ENCODE peak calls at places on chromosome 12, in five cellular contexts. D, R, G, J and V are unnamed samples.

GRCh38 chr12:31582155-31582554 is 8.8 kb downstream of the DENND5B start:
- ATAC-seq in D (no peak), R (no peak), G (no peak), J (no peak), V (no peak)

GRCh38 chr12:123131291-123131831 is 19.5 kb downstream of the PITPNM2 start:
- ATAC-seq in D (no peak), R (peak), G (no peak), J (no peak), V (no peak)

GRCh38 chr12:96336489-96336888 is 63.8 kb downstream of the CDK17 start:
- ATAC-seq in D (no peak), R (no peak), G (no peak), J (no peak), V (no peak)

GRCh38 chr12:29104495-29104894 is 44.6 kb upstream of the FAR2 start:
- ATAC-seq in D (no peak), R (no peak), G (no peak), J (no peak), V (no peak)

GRCh38 chr12:50949801-50950302 is 2.5 kb upstream of the HIGD1C start:
- ATAC-seq in D (no peak), R (peak), G (no peak), J (no peak), V (no peak)

GRCh38 chr12:106704081-106704480 is 70.4 kb upstream of the RIC8B start:
- ATAC-seq in D (no peak), R (no peak), G (no peak), J (no peak), V (no peak)

GRCh38 chr12:88409257-88409656 is 171.0 kb downstream of the KITLG start:
- ATAC-seq in D (no peak), R (no peak), G (no peak), J (no peak), V (no peak)

GRCh38 chr12:68450947-68451260 is 118.7 kb upstream of the MDM1 start:
- ATAC-seq in D (no peak), R (no peak), G (no peak), J (peak), V (no peak)

GRCh38 chr12:125246346-125246656 is 181.1 kb downstream of the AACS start:
- ATAC-seq in D (no peak), R (no peak), G (no peak), J (no peak), V (no peak)

GRCh38 chr12:67057072-67057471 is 212.1 kb upstream of the CAND1 start:
- ATAC-seq in D (no peak), R (no peak), G (no peak), J (no peak), V (no peak)

GRCh38 chr12:11958216-11959091 is 112.3 kb upstream of the BCL2L14 start:
- ATAC-seq in D (peak), R (no peak), G (no peak), J (peak), V (no peak)

GRCh38 chr12:91608562-91608961 is 425.9 kb upstream of the DCN start:
- ATAC-seq in D (no peak), R (no peak), G (no peak), J (no peak), V (no peak)

GRCh38 chr12:67047634-67048033 is 221.5 kb upstream of the CAND1 start:
- ATAC-seq in D (no peak), R (no peak), G (no peak), J (no peak), V (no peak)

GRCh38 chr12:47107926-47108325 is 28.2 kb upstream of the AMIGO2 start:
- ATAC-seq in D (no peak), R (no peak), G (no peak), J (no peak), V (no peak)

GRCh38 chr12:4089147-4089606 is 184.4 kb upstream of the CCND2 start:
- ATAC-seq in D (no peak), R (no peak), G (no peak), J (no peak), V (no peak)

GRCh38 chr12:18361431-18361830 is 100.1 kb downstream of the PIK3C2G start:
- ATAC-seq in D (no peak), R (no peak), G (no peak), J (no peak), V (no peak)

GRCh38 chr12:56236985-56237384 is 7.1 kb downstream of the SLC39A5 start:
- ATAC-seq in D (no peak), R (no peak), G (no peak), J (no peak), V (no peak)

GRCh38 chr12:21541773-21542172 is 15.7 kb downstream of the SPX start:
- ATAC-seq in D (no peak), R (no peak), G (no peak), J (no peak), V (no peak)

GRCh38 chr12:96099986-96100385 is 64.6 kb upstream of the LTA4H start:
- ATAC-seq in D (no peak), R (no peak), G (no peak), J (no peak), V (no peak)

GRCh38 chr12:31518680-31519227 is 72.2 kb downstream of the DENND5B start:
- ATAC-seq in D (no peak), R (no peak), G (no peak), J (no peak), V (no peak)

GRCh38 chr12:29578070-29578469 is 80.6 kb upstream of the OVCH1 start:
- ATAC-seq in D (no peak), R (no peak), G (no peak), J (no peak), V (peak)

GRCh38 chr12:52498971-52499370 is 5.9 kb upstream of the KRT6A start:
- ATAC-seq in D (no peak), R (no peak), G (no peak), J (no peak), V (no peak)

GRCh38 chr12:13186292-13186691 is 10.2 kb upstream of the EMP1 start:
- ATAC-seq in D (no peak), R (no peak), G (no peak), J (no peak), V (no peak)

DNA sequence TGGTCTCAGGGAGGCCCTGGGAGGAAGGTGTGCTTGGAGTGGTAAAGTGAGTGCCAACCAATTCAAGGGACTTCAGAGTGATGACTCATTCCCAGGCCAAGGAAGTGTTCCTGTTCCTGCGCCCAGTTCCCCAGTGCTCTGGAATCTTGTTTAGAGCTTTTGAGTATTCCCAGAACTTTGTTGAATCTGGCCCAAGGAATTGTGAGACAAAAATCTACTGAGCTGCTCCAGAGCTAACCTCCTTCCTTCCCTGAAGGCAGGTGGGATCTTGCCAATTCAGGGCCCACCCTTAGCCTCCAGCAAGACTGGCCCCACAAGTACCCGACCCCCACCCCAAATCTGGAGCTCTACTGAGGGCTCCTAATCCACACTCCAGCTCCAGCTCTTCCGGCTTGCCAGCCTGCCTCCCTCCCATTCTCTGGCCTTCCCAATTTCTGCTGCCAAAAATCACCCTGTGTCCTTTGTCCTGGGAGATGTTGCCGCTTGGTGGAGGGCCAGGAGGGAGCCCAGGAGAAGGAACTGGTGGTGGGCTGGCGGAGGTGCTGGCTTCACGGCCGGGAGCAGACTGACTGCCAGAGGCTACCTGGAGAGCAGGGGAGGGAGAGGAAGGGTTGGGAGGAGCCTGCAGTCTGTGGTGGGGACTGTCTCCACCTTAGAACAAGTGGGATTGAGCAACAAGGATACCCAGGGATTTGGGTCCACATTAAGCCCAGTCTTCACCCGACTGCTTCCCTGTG is 2.0 kb upstream of the ATN1 start:
- ATAC-seq in D (peak), R (peak), G (no peak), J (no peak), V (peak)
- TF ChIP-seq POLR2AphosphoS5 in D (no peak), R (peak), G (no peak), J (no peak), V (peak)

GRCh38 chr12:1083888-1084262 is 92.9 kb downstream of the ERC1 start:
- ATAC-seq in D (no peak), R (no peak), G (no peak), J (peak), V (no peak)
- TF ChIP-seq EP300 in D (no peak), R (no peak), G (no peak), J (no peak), V (no peak)

GRCh38 chr12:113090740-113091139 is 34.2 kb downstream of the DTX1 start:
- ATAC-seq in D (no peak), R (no peak), G (peak), J (no peak), V (no peak)

GRCh38 chr12:113093409-113094101 is 37.0 kb downstream of the DTX1 start:
- ATAC-seq in D (no peak), R (no peak), G (peak), J (no peak), V (no peak)

GRCh38 chr12:113092478-113093408 is 36.2 kb downstream of the DTX1 start:
- ATAC-seq in D (peak), R (no peak), G (peak), J (peak), V (peak)

GRCh38 chr12:113089839-113090238 is 33.3 kb downstream of the DTX1 start:
- ATAC-seq in D (no peak), R (no peak), G (no peak), J (peak), V (no peak)

DNA sequence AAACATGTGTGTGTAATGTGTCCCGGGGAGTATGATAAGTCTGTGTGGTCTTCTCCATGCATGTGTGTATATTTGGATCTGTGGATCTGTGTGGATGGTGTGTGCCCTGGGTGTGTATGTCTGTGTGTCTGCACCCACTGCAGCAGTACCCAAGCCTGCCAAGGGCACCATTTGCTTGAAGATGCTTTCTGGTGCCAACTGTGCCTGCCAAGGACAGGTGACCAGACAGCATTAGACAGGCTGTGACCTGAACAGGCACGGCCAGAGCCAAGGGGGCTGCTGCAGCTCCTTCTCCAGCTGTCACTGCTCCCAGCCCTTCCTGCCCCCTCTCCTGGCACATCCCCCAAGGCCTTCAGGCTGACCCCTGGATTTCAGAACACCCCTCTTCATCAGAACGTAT is 35.0 kb downstream of the DTX1 start:
- ATAC-seq in D (no peak), R (no peak), G (no peak), J (no peak), V (no peak)
- TF ChIP-seq POLR2AphosphoS5 in D (no peak), R (no peak), G (no peak), J (no peak), V (no peak)

DNA sequence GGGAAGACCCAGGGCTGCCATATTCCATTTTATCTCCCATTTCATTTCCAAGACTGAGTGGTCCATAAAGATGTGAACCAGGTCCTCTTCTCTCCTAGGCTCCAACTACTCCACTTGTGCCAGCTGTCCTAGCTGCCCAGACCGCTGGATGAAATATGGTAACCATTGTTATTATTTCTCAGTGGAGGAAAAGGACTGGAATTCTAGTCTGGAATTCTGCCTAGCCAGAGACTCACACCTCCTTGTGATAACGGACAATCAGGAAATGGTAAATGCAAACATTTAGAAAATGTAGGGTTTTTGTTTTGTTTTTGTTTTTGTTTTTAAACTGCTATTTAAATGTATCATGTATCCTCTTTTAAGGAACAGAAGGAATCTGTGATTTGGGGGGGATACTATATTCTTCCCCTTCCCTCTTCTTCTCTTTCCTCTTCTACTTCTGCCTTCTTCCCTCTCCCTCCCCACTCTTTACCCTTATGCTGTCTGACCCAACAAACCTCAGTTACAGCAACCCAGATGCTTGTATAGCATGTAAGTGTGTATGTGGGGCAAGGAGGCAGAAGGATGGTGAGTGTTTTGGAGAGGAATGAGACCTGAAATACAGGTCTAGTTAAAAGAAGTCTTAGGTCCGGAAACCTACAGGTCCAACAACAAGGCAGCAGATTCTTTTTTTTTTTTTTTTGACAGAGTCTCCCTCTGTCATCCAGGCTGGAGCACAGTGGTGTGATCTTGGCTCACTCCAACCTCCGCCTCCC is 5.9 kb downstream of the KLRG1 start:
- ATAC-seq in D (no peak), R (no peak), G (no peak), J (no peak), V (no peak)
- TF ChIP-seq EP300 in D (no peak), R (no peak), G (no peak), J (no peak), V (no peak)

DNA sequence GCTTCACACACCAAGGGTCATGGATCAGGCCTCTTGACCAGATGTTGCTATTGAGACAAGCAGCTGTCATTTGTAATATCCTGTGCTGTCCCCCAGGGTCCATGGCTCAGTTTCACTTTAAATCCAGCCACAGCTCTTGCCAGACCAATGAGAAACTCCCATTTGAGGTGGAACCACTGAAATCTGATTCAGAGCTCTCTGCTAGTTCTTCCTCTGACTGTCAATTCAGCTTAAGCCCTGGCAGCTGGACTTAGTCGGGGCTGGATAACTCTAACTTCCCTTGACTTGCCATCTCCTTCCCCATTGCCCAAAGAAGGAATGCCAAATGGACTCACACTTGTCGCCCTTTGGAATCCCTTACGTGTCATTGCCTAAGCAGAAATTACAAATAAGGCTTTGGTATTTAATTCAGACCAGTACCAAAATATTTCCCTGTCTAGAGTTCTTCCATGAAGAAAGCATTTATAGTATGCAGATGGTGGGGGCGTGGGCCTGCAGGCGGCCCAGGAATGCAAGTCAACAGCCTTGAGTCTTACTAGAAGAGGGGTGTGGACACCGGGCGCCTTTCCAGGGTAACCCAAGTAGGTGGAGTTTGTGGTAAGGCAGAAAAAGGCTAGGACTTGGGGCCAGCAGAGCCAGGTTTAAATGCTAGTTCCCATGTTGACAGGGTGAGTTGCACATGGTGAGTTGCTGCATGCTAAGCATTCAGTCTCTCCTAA is 96.9 kb upstream of the TMPO start:
- ATAC-seq in D (no peak), R (peak), G (peak), J (peak), V (peak)
- TF ChIP-seq POLR2AphosphoS5 in D (no peak), R (peak), G (no peak), J (no peak), V (peak)

DNA sequence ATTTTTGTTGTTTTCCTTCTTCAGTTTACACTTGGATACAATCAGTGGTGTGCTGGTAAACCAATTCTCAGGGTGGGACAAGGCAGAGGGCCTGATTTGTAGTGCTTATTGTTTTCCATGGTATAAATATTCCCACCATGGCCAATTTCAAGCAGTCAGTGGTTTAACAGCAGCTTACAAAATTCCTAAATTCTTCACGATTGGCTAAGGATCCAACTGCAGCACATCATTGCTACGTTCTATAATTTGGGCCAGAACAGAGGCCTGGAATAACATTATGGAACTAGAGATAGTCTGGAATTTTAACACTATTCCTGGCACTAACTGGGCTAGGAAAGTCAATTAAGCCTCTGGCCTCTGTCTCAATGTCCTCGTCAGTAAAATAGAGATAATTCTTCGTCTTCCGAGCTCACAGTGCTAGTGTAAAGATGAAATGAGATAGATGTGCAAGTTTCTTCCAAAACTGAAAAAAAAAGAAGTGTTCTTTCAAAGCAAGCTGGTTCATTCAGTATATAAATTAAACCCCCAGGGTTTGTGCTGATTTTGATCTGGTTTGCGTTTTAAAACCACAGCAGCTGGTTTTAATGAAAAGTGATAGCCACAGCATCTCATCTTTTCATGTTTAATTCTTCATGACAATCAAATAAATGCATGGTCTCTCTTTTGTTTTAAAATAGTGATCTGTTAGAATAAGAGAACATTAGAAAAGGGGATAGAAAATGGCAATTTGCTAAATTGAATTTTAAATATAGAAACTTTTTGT is 104.1 kb downstream of the EPS8 start:
- ATAC-seq in D (no peak), R (no peak), G (no peak), J (no peak), V (no peak)
- TF ChIP-seq EP300 in D (no peak), R (no peak), G (no peak), J (no peak), V (no peak)

DNA sequence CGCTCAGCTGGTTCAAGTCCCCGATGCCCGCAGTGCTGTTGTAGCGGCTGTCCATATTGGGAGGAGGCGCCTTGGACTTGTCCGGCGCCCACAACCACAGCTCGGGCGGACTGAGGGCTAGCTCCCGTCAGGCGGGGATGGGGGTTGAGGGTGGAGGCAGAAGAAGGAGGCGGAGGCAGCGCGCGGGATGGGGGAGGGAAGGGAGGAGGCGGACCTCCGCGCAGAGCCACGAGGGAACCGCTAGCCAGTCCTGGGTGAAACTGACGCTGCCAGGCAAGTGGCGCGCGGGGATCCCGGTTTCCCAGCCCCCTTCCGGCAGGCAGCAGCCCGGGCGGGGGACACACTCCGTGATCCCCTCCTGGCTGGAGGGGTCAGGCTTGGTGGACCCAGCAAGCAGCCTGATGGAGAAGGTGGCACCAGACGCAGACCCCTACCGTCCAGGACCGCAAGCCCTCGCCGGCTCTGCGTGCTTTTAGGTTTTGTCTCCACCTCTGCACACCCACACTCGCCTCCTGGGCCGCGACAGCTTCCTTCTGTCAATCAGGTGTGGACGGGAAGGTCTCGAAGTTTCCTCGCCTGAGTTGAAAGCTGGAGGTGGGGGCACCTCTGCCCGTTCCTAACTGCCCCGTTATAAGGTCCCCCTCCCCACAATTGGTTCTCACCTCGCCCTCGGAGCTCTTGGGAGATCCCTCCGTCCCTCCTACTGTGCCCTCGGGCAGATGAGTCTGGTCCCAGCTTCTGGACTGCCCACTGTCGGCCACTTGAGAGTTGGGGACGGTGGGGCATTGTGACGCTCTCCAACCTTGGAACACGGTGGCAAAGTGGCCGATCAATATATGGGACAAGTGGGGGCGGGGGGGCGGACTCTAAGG is at the start of gene CPNE8:
- ATAC-seq in D (peak), R (peak), G (peak), J (peak), V (peak)
- TF ChIP-seq POLR2AphosphoS5 in D (no peak), R (peak), G (no peak), J (peak), V (peak)

GRCh38 chr12:71449373-71450070 is 9.9 kb downstream of the LGR5 start:
- ATAC-seq in D (no peak), R (no peak), G (no peak), J (no peak), V (no peak)
- TF ChIP-seq EP300 in D (no peak), R (no peak), G (no peak), J (no peak), V (no peak)